ENCODE peak calls at places on chromosomes 3 and 15, in nine cellular contexts. V, Y, U, E, C, Z, O, T and P are unnamed samples. For H3K9me3, the result is how much of the 10 kb centered on the place peaks cover.

GRCh38 chr15:52653451-52653964 is 25.7 kb downstream of the ATOSA start:
- DNase-seq in V (no peak), Y (peak), U (no peak), E (no peak), C (no peak), Z (no peak), O (no peak), T (peak), P (no peak)

GRCh38 chr3:156820687-156821070 is 5.5 kb upstream of the LEKR1 start:
- DNase-seq in V (no peak), Y (no peak), U (no peak), E (no peak), C (no peak), Z (no peak), O (no peak), T (no peak), P (no peak)

GRCh38 chr15:99454941-99455795 is 110.6 kb upstream of the MEF2A start:
- DNase-seq in V (peak), Y (peak), U (no peak), E (peak), C (peak), Z (peak), O (peak), T (peak), P (no peak)

GRCh38 chr15:81229596-81229995 is 32.9 kb downstream of the IL16 start:
- DNase-seq in V (no peak), Y (no peak), U (no peak), E (peak), C (no peak), Z (no peak), O (no peak), T (peak), P (no peak)

GRCh38 chr3:115623414-115623868 is at the start of gene GAP43:
- DNase-seq in V (peak), Y (peak), U (no peak), E (peak), C (no peak), Z (no peak), O (no peak), T (peak), P (peak)

GRCh38 chr15:67144609-67145306 is 79.4 kb downstream of the SMAD3 start:
- DNase-seq in V (no peak), Y (peak), U (no peak), E (peak), C (no peak), Z (no peak), O (no peak), T (peak), P (no peak)

GRCh38 chr15:78365931-78366330 is 25.8 kb downstream of the CRABP1 start:
- DNase-seq in V (no peak), Y (no peak), U (no peak), E (no peak), C (no peak), Z (peak), O (peak), T (peak), P (no peak)

GRCh38 chr3:47000198-47000815 is 20.8 kb downstream of the NBEAL2 start:
- DNase-seq in V (no peak), Y (peak), U (no peak), E (no peak), C (no peak), Z (no peak), O (no peak), T (no peak), P (no peak)

GRCh38 chr3:8937064-8938020 is 25.9 kb downstream of the RAD18 start:
- DNase-seq in V (no peak), Y (peak), U (no peak), E (no peak), C (no peak), Z (no peak), O (no peak), T (peak), P (no peak)

GRCh38 chr3:104245241-104245640 is 1121.5 kb upstream of the ALCAM start:
- DNase-seq in V (no peak), Y (no peak), U (no peak), E (no peak), C (no peak), Z (no peak), O (no peak), T (no peak), P (no peak)

GRCh38 chr3:27532426-27532825 is 48.2 kb upstream of the SLC4A7 start:
- DNase-seq in V (no peak), Y (no peak), U (no peak), E (no peak), C (no peak), Z (no peak), O (no peak), T (no peak), P (no peak)

GRCh38 chr3:112111785-112112402 is 21.2 kb downstream of the GCSAM start:
- DNase-seq in V (no peak), Y (peak), U (peak), E (no peak), C (no peak), Z (peak), O (peak), T (peak), P (peak)

GRCh38 chr3:25103391-25103790 is 324.7 kb upstream of the RARB start:
- DNase-seq in V (no peak), Y (no peak), U (no peak), E (no peak), C (no peak), Z (no peak), O (no peak), T (no peak), P (no peak)

GRCh38 chr3:44021646-44022594 is 219.8 kb upstream of the TOPAZ1 start:
- DNase-seq in V (no peak), Y (no peak), U (no peak), E (no peak), C (no peak), Z (no peak), O (no peak), T (no peak), P (no peak)

GRCh38 chr3:148950806-148951205 is 40.5 kb upstream of the GYG1 start:
- DNase-seq in V (no peak), Y (no peak), U (no peak), E (no peak), C (no peak), Z (no peak), O (no peak), T (no peak), P (no peak)

GRCh38 chr3:8345396-8345795 is 156.2 kb upstream of the LMCD1 start:
- DNase-seq in V (no peak), Y (no peak), U (no peak), E (no peak), C (no peak), Z (no peak), O (no peak), T (no peak), P (no peak)

GRCh38 chr3:13347390-13347966 is 72.6 kb downstream of the NUP210 start:
- DNase-seq in V (no peak), Y (no peak), U (no peak), E (no peak), C (no peak), Z (no peak), O (no peak), T (peak), P (no peak)
- H3K4me3 ChIP-seq in V (no peak), Y (no peak), U (no peak), E (no peak), C (no peak), Z (no peak), O (no peak), T (no peak), P (no peak)

GRCh38 chr3:16474304-16474703 is 39.2 kb downstream of the RFTN1 start:
- DNase-seq in V (no peak), Y (no peak), U (no peak), E (no peak), C (no peak), Z (no peak), O (no peak), T (peak), P (no peak)

GRCh38 chr3:16477054-16477453 is 36.4 kb downstream of the RFTN1 start:
- DNase-seq in V (no peak), Y (peak), U (no peak), E (no peak), C (no peak), Z (no peak), O (no peak), T (peak), P (no peak)

GRCh38 chr3:16476636-16477035 is 36.9 kb downstream of the RFTN1 start:
- DNase-seq in V (no peak), Y (peak), U (no peak), E (no peak), C (no peak), Z (no peak), O (no peak), T (peak), P (no peak)

GRCh38 chr3:16474920-16475319 is 38.6 kb downstream of the RFTN1 start:
- DNase-seq in V (no peak), Y (no peak), U (no peak), E (no peak), C (no peak), Z (no peak), O (no peak), T (peak), P (no peak)

GRCh38 chr3:16475766-16476165 is 37.7 kb downstream of the RFTN1 start:
- DNase-seq in V (no peak), Y (no peak), U (no peak), E (no peak), C (no peak), Z (no peak), O (no peak), T (no peak), P (no peak)
- TF ChIP-seq CTCF in V (no peak), Y (no peak), U (no peak), E (no peak), C (no peak), Z (no peak), O (no peak), T (no peak), P (no peak)

DNA sequence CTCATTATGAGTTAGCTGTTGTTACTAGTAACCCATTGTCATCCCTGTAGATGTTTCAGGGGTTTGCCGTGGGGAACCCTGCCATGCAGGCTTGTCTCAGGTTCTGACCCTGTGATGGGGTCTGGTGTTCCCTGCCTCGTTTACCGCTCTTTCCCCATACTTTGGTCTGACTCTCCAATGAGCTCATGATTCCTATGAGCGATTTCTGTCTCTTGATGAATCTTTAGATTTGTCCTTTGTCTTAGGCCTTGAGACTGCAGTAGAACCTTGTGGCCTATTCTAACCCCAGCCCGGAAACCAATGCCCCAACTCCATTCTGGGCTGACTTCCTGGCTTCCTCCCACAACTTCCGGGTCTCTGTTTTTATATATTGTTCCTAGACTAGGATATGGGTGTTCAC is 11.3 kb upstream of the IQGAP1 start:
- DNase-seq in V (no peak), Y (no peak), U (peak), E (no peak), C (no peak), Z (peak), O (peak), T (no peak), P (no peak)
- H3K9me3 ChIP-seq in V (under half), Y (under half), U (under half), E (under half), C (under half), Z (under half), O (under half), T (under half), P (under half)

DNA sequence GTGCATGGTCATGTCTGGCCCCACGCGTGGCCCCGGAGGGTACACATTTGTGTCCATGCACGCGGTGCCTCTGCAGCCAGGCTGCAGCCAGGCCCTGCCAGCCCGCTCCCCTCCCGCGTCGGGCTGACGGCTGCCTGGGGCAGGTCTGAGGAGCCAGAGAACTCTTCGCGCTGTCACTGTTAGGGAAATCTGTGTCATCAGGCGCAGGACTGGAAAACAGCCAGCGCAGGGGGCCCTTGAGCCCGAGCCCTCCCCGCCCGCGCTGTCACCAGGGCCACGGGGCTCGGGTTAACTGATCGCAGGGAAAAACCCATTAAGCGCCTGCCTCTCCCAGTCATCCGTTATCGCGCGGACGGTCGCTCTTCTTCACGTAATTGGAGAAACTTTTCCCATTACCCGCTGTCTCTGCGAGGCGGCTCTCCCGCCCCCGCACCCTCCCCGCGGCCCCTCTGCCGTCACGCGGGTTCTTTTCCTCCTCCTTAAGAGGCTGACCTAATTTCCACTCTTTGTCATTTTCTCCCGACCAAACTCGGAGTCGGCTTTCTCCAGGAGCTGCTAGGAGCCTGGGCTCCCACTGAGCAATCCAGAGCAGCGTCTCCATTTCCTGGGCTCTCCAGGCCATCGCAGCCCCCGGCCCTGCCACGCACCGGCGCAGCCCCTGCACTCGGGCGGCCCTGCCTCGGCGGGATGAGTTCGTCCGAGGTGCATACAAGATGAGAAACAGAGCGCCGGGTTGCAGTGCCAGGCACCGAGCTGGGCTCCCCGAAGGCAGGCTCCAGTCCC is 57.5 kb upstream of the PRR23E start:
- DNase-seq in V (no peak), Y (no peak), U (no peak), E (peak), C (no peak), Z (no peak), O (no peak), T (peak), P (no peak)
- H3K4me3 ChIP-seq in V (no peak), Y (no peak), U (no peak), E (peak), C (peak), Z (peak), O (peak), T (peak), P (no peak)

GRCh38 chr15:94162946-94163345 is 68.4 kb upstream of the MCTP2 start:
- DNase-seq in V (no peak), Y (no peak), U (no peak), E (no peak), C (no peak), Z (no peak), O (no peak), T (no peak), P (no peak)

GRCh38 chr15:94164202-94164807 is 67.1 kb upstream of the MCTP2 start:
- DNase-seq in V (peak), Y (peak), U (peak), E (peak), C (no peak), Z (peak), O (peak), T (peak), P (peak)

DNA sequence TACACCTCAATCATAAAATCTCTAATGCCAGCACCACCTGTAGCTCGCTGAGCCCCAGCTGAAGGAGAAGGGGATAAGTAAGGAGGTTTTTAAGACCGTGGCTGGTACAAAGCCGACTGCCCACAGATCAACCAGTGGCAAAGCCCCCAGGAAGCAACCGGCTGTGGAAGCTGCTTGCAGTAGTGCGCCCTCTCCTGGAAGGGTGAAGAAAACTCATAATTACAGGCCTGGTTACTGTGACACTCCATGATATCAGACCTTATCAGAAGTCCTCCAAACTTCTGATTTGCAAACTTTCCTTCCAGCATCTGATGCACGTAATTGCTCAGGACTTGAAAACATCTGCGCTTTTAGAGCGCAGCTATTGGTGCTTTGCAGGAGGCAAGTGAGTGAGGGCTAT is 63.1 kb upstream of the MCTP2 start:
- DNase-seq in V (no peak), Y (no peak), U (no peak), E (no peak), C (no peak), Z (no peak), O (no peak), T (no peak), P (peak)
- TF ChIP-seq CTCF in V (peak), Y (peak), U (no peak), E (no peak), C (no peak), Z (no peak), O (no peak), T (no peak), P (peak)

GRCh38 chr3:33209357-33209756 is 9.3 kb downstream of the SUSD5 start:
- DNase-seq in V (no peak), Y (no peak), U (no peak), E (no peak), C (no peak), Z (no peak), O (no peak), T (no peak), P (no peak)
- H3K9me3 ChIP-seq in V (under half), Y (under half), U (under half), E (under half), C (under half), Z (under half), O (under half), T (under half), P (under half)

GRCh38 chr15:50181983-50182232 is at the start of gene SLC27A2:
- DNase-seq in V (peak), Y (no peak), U (no peak), E (no peak), C (no peak), Z (peak), O (peak), T (peak), P (peak)

GRCh38 chr15:50180578-50180977 is 1.4 kb upstream of the SLC27A2 start:
- DNase-seq in V (no peak), Y (no peak), U (no peak), E (no peak), C (no peak), Z (no peak), O (no peak), T (no peak), P (no peak)

GRCh38 chr15:50180091-50180490 is 1.9 kb upstream of the SLC27A2 start:
- DNase-seq in V (no peak), Y (no peak), U (no peak), E (no peak), C (no peak), Z (no peak), O (no peak), T (no peak), P (no peak)

GRCh38 chr15:50182233-50183013 is 427 bp downstream of the SLC27A2 start:
- DNase-seq in V (no peak), Y (peak), U (no peak), E (no peak), C (no peak), Z (peak), O (peak), T (peak), P (no peak)

DNA sequence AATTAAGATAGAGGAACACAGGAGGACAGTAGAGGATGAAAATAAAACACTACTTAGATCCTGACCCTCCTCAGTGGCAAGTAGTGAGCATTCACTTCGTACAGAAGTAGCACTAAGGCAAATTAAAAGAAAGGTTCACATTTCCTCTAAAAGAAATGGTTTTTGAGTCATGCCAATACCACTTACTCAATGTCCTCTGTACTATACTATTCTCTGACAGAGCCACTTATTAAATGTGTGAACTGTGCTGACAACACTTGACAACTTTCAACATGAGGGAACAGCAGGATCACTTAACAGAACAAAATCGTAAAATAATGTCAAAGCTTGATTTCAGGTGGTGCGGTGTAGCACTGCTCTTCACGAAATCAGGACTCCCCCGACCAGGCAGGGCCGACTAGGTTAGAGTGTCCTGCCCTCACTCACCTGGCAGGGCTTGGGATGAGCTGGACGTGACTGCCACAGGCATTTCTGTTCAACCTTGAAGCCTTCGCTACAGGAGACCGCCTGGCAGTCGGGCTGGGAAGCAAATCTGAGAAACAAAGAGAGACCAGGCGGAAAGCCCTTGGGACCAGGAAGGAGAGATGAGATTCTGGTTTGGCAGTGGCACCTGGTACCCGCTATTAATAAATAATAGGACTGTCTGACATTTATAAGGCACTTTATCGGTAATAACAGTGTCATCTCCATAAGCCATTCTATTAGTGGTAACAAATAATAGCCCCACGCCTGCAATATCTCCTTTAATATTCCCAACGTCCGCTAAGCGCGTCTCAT is 602 bp upstream of the SLC27A2 start:
- DNase-seq in V (no peak), Y (no peak), U (no peak), E (no peak), C (no peak), Z (no peak), O (no peak), T (no peak), P (no peak)
- H3K4me3 ChIP-seq in V (peak), Y (peak), U (no peak), E (no peak), C (peak), Z (peak), O (peak), T (peak), P (peak)

GRCh38 chr15:40355976-40356585 is 1.9 kb upstream of the DISP2 start:
- DNase-seq in V (no peak), Y (no peak), U (no peak), E (no peak), C (no peak), Z (no peak), O (no peak), T (peak), P (no peak)

GRCh38 chr15:40352221-40352901 is 1.5 kb downstream of the PHGR1 start:
- DNase-seq in V (no peak), Y (no peak), U (no peak), E (no peak), C (no peak), Z (no peak), O (peak), T (no peak), P (no peak)

GRCh38 chr15:40353697-40354096 is 2.9 kb downstream of the PHGR1 start:
- DNase-seq in V (no peak), Y (no peak), U (no peak), E (no peak), C (no peak), Z (peak), O (peak), T (no peak), P (no peak)

GRCh38 chr15:40357246-40357645 is 773 bp upstream of the DISP2 start:
- DNase-seq in V (no peak), Y (no peak), U (no peak), E (no peak), C (no peak), Z (no peak), O (peak), T (no peak), P (no peak)

DNA sequence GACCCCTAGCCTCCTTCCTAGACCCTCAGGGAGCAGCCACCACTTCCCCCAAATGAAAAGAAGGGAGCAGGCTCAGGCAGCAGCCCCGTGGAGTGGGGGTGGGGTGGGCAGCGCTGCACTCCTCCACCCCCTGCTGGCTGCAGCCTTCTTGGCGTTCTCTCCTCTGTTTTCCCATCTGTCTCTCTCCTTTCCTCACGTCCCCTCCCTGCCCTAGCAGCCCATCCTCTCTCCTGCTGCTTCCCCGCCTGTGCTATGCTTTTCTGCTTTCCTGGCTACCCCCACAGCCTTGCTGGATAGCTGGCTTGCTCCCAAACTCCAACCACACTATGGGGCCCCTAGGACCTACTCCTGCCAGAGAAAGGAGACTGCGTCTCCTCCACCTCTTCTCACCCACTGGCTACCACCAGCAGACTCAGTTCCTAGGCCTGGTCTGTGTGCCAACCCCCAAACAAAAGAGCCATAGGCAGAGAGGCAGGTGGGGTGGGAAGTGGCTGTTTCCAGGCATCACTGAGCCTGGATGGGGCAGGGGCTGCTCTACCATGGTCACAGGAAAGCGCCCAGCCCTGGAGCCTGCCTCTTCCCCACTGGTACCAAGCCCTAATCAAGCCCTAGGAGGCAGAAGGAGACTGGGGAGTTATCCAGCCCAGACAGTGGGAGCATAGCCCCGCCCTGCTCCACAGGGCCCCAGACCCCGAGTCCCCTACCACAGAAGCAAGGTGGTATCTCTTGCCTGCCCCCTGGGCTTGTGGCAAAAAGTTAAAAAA is 3.4 kb upstream of the DISP2 start:
- DNase-seq in V (no peak), Y (no peak), U (no peak), E (no peak), C (no peak), Z (no peak), O (peak), T (peak), P (no peak)
- TF ChIP-seq CTCF in V (no peak), Y (peak), U (no peak), E (peak), C (peak), Z (no peak), O (peak), T (peak), P (peak)